ENCODE peak calls at places on chromosomes 5 and 9, in eight cellular contexts. C, H, K, Q, Y, X, L and A are unnamed samples.

GRCh38 chr5:180816608-180817534 is 14.3 kb upstream of the MGAT1 start:
- DNase-seq in C (no peak), H (no peak), K (peak), Q (no peak), Y (no peak), X (no peak), L (no peak), A (peak)

GRCh38 chr5:12757035-12757434 is 852.8 kb upstream of the CTNND2 start:
- DNase-seq in C (no peak), H (no peak), K (no peak), Q (no peak), Y (no peak), X (no peak), L (no peak), A (no peak)

GRCh38 chr5:135880278-135880677 is 15.4 kb downstream of the IL9 start:
- DNase-seq in C (no peak), H (no peak), K (no peak), Q (no peak), Y (no peak), X (no peak), L (peak), A (peak)

GRCh38 chr9:136228107-136228875 is 17.3 kb downstream of the QSOX2 start:
- DNase-seq in C (no peak), H (no peak), K (peak), Q (peak), Y (no peak), X (peak), L (no peak), A (peak)

GRCh38 chr9:132175431-132175830 is 13.6 kb downstream of the NTNG2 start:
- DNase-seq in C (no peak), H (no peak), K (no peak), Q (no peak), Y (no peak), X (no peak), L (no peak), A (no peak)

GRCh38 chr9:88502552-88503034 is 32.4 kb upstream of the NXNL2 start:
- DNase-seq in C (no peak), H (no peak), K (no peak), Q (no peak), Y (no peak), X (no peak), L (peak), A (no peak)

GRCh38 chr5:5270958-5271605 is 131.0 kb downstream of the ADAMTS16 start:
- DNase-seq in C (no peak), H (peak), K (peak), Q (peak), Y (no peak), X (peak), L (peak), A (peak)

GRCh38 chr5:21711854-21712752 is 1141.0 kb downstream of the CDH12 start:
- DNase-seq in C (no peak), H (no peak), K (peak), Q (no peak), Y (no peak), X (peak), L (peak), A (peak)

GRCh38 chr9:135126480-135127187 is 39.2 kb downstream of the OLFM1 start:
- DNase-seq in C (no peak), H (no peak), K (no peak), Q (no peak), Y (no peak), X (peak), L (no peak), A (peak)

GRCh38 chr9:137295313-137296213 is 6.5 kb downstream of the NRARP start:
- DNase-seq in C (peak), H (no peak), K (no peak), Q (peak), Y (peak), X (no peak), L (peak), A (no peak)

GRCh38 chr5:142313693-142314092 is 11.1 kb downstream of the SPRY4 start:
- DNase-seq in C (no peak), H (no peak), K (no peak), Q (no peak), Y (no peak), X (no peak), L (no peak), A (no peak)

GRCh38 chr5:142222235-142222880 is 102.5 kb downstream of the SPRY4 start:
- DNase-seq in C (no peak), H (no peak), K (no peak), Q (no peak), Y (no peak), X (no peak), L (no peak), A (no peak)

GRCh38 chr9:72913382-72914009 is 39.4 kb downstream of the ALDH1A1 start:
- DNase-seq in C (no peak), H (no peak), K (no peak), Q (no peak), Y (no peak), X (no peak), L (no peak), A (no peak)

GRCh38 chr9:20692554-20692953 is 8.5 kb downstream of the FOCAD start:
- DNase-seq in C (no peak), H (no peak), K (peak), Q (no peak), Y (no peak), X (no peak), L (no peak), A (no peak)

GRCh38 chr5:113156271-113156878 is 179.8 kb downstream of the DCP2 start:
- DNase-seq in C (no peak), H (no peak), K (no peak), Q (no peak), Y (no peak), X (no peak), L (no peak), A (no peak)

GRCh38 chr5:142845954-142846398 is 75.8 kb downstream of the ARHGAP26 start:
- DNase-seq in C (no peak), H (no peak), K (no peak), Q (peak), Y (no peak), X (no peak), L (no peak), A (no peak)

GRCh38 chr9:102461441-102461840 is 533.7 kb upstream of the CYLC2 start:
- DNase-seq in C (no peak), H (no peak), K (no peak), Q (no peak), Y (no peak), X (no peak), L (no peak), A (peak)

GRCh38 chr5:73039082-73039481 is 81.3 kb upstream of the TMEM171 start:
- DNase-seq in C (no peak), H (no peak), K (peak), Q (no peak), Y (no peak), X (no peak), L (peak), A (no peak)

GRCh38 chr9:115042781-115043509 is 75.0 kb downstream of the TNC start:
- DNase-seq in C (no peak), H (no peak), K (no peak), Q (no peak), Y (no peak), X (no peak), L (no peak), A (no peak)

GRCh38 chr9:128628471-128629048 is 28.1 kb downstream of the DYNC2I2 start:
- DNase-seq in C (no peak), H (no peak), K (no peak), Q (peak), Y (no peak), X (no peak), L (no peak), A (no peak)

GRCh38 chr9:96327694-96328352 is 25.8 kb upstream of the HSD17B3 start:
- DNase-seq in C (peak), H (peak), K (peak), Q (peak), Y (peak), X (peak), L (peak), A (peak)

GRCh38 chr9:104774831-104775573 is 11.1 kb downstream of the NIPSNAP3B start:
- DNase-seq in C (no peak), H (no peak), K (no peak), Q (no peak), Y (no peak), X (no peak), L (no peak), A (no peak)

GRCh38 chr5:7169240-7169878 is 226.6 kb upstream of the ADCY2 start:
- DNase-seq in C (no peak), H (no peak), K (no peak), Q (no peak), Y (no peak), X (no peak), L (peak), A (no peak)

GRCh38 chr9:95880011-95880690 is 4.7 kb downstream of the ERCC6L2 start:
- DNase-seq in C (no peak), H (peak), K (peak), Q (no peak), Y (no peak), X (no peak), L (no peak), A (peak)

GRCh38 chr9:112719292-112719691 is 1.4 kb upstream of the INIP start:
- DNase-seq in C (no peak), H (no peak), K (no peak), Q (no peak), Y (no peak), X (no peak), L (no peak), A (peak)

GRCh38 chr5:92017786-92018185 is 634.7 kb upstream of the ARRDC3 start:
- DNase-seq in C (no peak), H (no peak), K (peak), Q (no peak), Y (no peak), X (peak), L (no peak), A (peak)

GRCh38 chr9:93262537-93263310 is 78.8 kb downstream of the WNK2 start:
- DNase-seq in C (peak), H (no peak), K (no peak), Q (peak), Y (no peak), X (no peak), L (no peak), A (no peak)

GRCh38 chr9:19230356-19231125 is at the start of gene DENND4C:
- DNase-seq in C (peak), H (peak), K (peak), Q (peak), Y (peak), X (no peak), L (peak), A (peak)

GRCh38 chr5:31827862-31828261 is 188.9 kb downstream of the PDZD2 start:
- DNase-seq in C (no peak), H (no peak), K (peak), Q (no peak), Y (no peak), X (peak), L (no peak), A (peak)

GRCh38 chr5:97629281-97629680 is 446.2 kb upstream of the RIOK2 start:
- DNase-seq in C (no peak), H (no peak), K (peak), Q (peak), Y (no peak), X (peak), L (peak), A (peak)

GRCh38 chr5:135007749-135008363 is 26.2 kb downstream of the PITX1 start:
- DNase-seq in C (no peak), H (no peak), K (no peak), Q (no peak), Y (no peak), X (no peak), L (no peak), A (no peak)

GRCh38 chr9:93809204-93809940 is 145.8 kb downstream of the BARX1 start:
- DNase-seq in C (no peak), H (no peak), K (no peak), Q (no peak), Y (no peak), X (no peak), L (no peak), A (no peak)

GRCh38 chr9:128716581-128717254 is 7.2 kb downstream of the ZDHHC12 start:
- DNase-seq in C (no peak), H (no peak), K (no peak), Q (no peak), Y (no peak), X (no peak), L (no peak), A (no peak)

GRCh38 chr9:14670718-14671117 is 22.5 kb downstream of the ZDHHC21 start:
- DNase-seq in C (no peak), H (no peak), K (peak), Q (no peak), Y (no peak), X (no peak), L (no peak), A (peak)

GRCh38 chr5:9582406-9582805 is 36.5 kb upstream of the SEMA5A start:
- DNase-seq in C (no peak), H (no peak), K (peak), Q (no peak), Y (no peak), X (no peak), L (no peak), A (peak)

GRCh38 chr9:68473790-68474189 is 66.9 kb downstream of the TMEM252 start:
- DNase-seq in C (no peak), H (no peak), K (no peak), Q (no peak), Y (no peak), X (no peak), L (no peak), A (no peak)

GRCh38 chr9:131616983-131617604 is 71.8 kb downstream of the PRRT1B start:
- DNase-seq in C (no peak), H (no peak), K (no peak), Q (no peak), Y (no peak), X (no peak), L (no peak), A (no peak)

GRCh38 chr5:177025139-177025538 is 2.6 kb downstream of the ZNF346 start:
- DNase-seq in C (no peak), H (no peak), K (no peak), Q (no peak), Y (no peak), X (no peak), L (no peak), A (peak)

GRCh38 chr9:88077071-88077617 is 61.1 kb downstream of the SPATA31C2 start:
- DNase-seq in C (no peak), H (no peak), K (no peak), Q (peak), Y (no peak), X (no peak), L (peak), A (no peak)